ENCODE peak calls at places on chromosomes 12 and 14, in five cellular contexts. R is heart left ventricle, P is right lobe of liver, N is IMR-90, C is lower lobe of right lung. O is an unnamed sample. For H3K4me1, the result is how much of the 10 kb centered on the place peaks cover.

GRCh38 chr14:71050227-71050823 is 143.1 kb downstream of the PCNX1 start:
- DNase-seq in R (no peak), P (no peak), N (peak), C (no peak), O (no peak)

GRCh38 chr12:112419269-112420133 is 754 bp downstream of the PTPN11 start:
- DNase-seq in R (peak), P (peak), N (peak), C (peak), O (peak)

GRCh38 chr14:95509512-95509911 is 6.9 kb downstream of the SYNE3 start:
- DNase-seq in R (no peak), P (no peak), N (no peak), C (no peak), O (no peak)

GRCh38 chr12:123992118-123992825 is 19.3 kb downstream of the ZNF664 start:
- DNase-seq in R (no peak), P (no peak), N (no peak), C (no peak), O (no peak)

GRCh38 chr12:115060477-115061168 is 376.6 kb upstream of the TBX3 start:
- DNase-seq in R (no peak), P (no peak), N (no peak), C (no peak), O (peak)

GRCh38 chr14:20652996-20653975 is 11.8 kb upstream of the OR6S1 start:
- DNase-seq in R (no peak), P (no peak), N (peak), C (no peak), O (no peak)

GRCh38 chr12:117060236-117060926 is 38.8 kb downstream of the TESC start:
- DNase-seq in R (no peak), P (no peak), N (no peak), C (no peak), O (no peak)

GRCh38 chr12:62739266-62739831 is 195.6 kb downstream of the PPM1H start:
- DNase-seq in R (no peak), P (no peak), N (no peak), C (no peak), O (no peak)

GRCh38 chr12:63400746-63401145 is 249.7 kb upstream of the AVPR1A start:
- DNase-seq in R (no peak), P (no peak), N (peak), C (no peak), O (no peak)

GRCh38 chr12:63668028-63668799 is at the start of gene DPY19L2:
- DNase-seq in R (peak), P (peak), N (peak), C (peak), O (peak)

GRCh38 chr12:108346022-108346633 is 7.0 kb upstream of the CMKLR1 start:
- DNase-seq in R (no peak), P (no peak), N (no peak), C (no peak), O (no peak)

GRCh38 chr12:21248679-21249078 is 86.0 kb downstream of the SLCO1A2 start:
- DNase-seq in R (no peak), P (no peak), N (no peak), C (no peak), O (no peak)

GRCh38 chr12:3155710-3156386 is 78.7 kb downstream of the TSPAN9 start:
- DNase-seq in R (no peak), P (no peak), N (no peak), C (no peak), O (no peak)

GRCh38 chr12:88617352-88617751 is 37.1 kb upstream of the KITLG start:
- DNase-seq in R (no peak), P (no peak), N (no peak), C (no peak), O (no peak)

GRCh38 chr12:67270622-67271021 is 1.5 kb downstream of the CAND1 start:
- DNase-seq in R (no peak), P (no peak), N (no peak), C (no peak), O (no peak)

GRCh38 chr12:15049456-15050153 is 76.8 kb downstream of the PDE6H start:
- DNase-seq in R (no peak), P (no peak), N (no peak), C (no peak), O (no peak)

GRCh38 chr14:37140176-37140575 is 32.2 kb downstream of the SLC25A21 start:
- DNase-seq in R (no peak), P (no peak), N (no peak), C (no peak), O (no peak)

GRCh38 chr14:102264355-102264754 is 40.6 kb downstream of the MOK start:
- DNase-seq in R (no peak), P (no peak), N (no peak), C (no peak), O (no peak)

GRCh38 chr14:56555921-56556570 is 23.6 kb upstream of the TMEM260 start:
- DNase-seq in R (no peak), P (no peak), N (peak), C (no peak), O (no peak)

GRCh38 chr12:115771065-115771464 is 506.4 kb downstream of the MED13L start:
- DNase-seq in R (no peak), P (no peak), N (no peak), C (no peak), O (no peak)

GRCh38 chr12:109020136-109020535 is 732 bp downstream of the SVOP start:
- DNase-seq in R (no peak), P (no peak), N (no peak), C (no peak), O (no peak)

GRCh38 chr14:71321556-71322315 is 414.5 kb downstream of the PCNX1 start:
- DNase-seq in R (no peak), P (no peak), N (peak), C (no peak), O (no peak)

GRCh38 chr14:104118006-104118844 is 20.2 kb upstream of the KIF26A start:
- DNase-seq in R (peak), P (peak), N (no peak), C (no peak), O (peak)

GRCh38 chr12:123150804-123151678 is at the start of gene PITPNM2:
- DNase-seq in R (peak), P (peak), N (peak), C (peak), O (peak)

GRCh38 chr12:122836027-122836921 is 1.0 kb downstream of the HIP1R start:
- DNase-seq in R (no peak), P (peak), N (peak), C (peak), O (peak)

GRCh38 chr14:54329082-54329695 is 67.6 kb upstream of the CDKN3 start:
- DNase-seq in R (no peak), P (peak), N (peak), C (no peak), O (no peak)

GRCh38 chr14:42378880-42379279 is 772.2 kb downstream of the LRFN5 start:
- DNase-seq in R (no peak), P (no peak), N (no peak), C (no peak), O (no peak)
- H3K4me3 ChIP-seq in R (no peak), P (no peak), N (no peak), C (no peak), O (no peak)

GRCh38 chr14:45838597-45838996 is 585.6 kb upstream of the MIS18BP1 start:
- DNase-seq in R (no peak), P (no peak), N (no peak), C (no peak), O (no peak)
- TF ChIP-seq CTCF in R (no peak), P (no peak), N (peak), C (no peak), O (no peak)

GRCh38 chr12:11758838-11759509 is 109.5 kb downstream of the ETV6 start:
- DNase-seq in R (no peak), P (peak), N (peak), C (no peak), O (no peak)
- H3K4me1 ChIP-seq in R (half or more), P (under half), N (under half), C (under half), O (under half)

GRCh38 chr14:77088645-77089044 is 9.4 kb upstream of the CIPC start:
- DNase-seq in R (no peak), P (no peak), N (no peak), C (no peak), O (no peak)
- H3K4me3 ChIP-seq in R (no peak), P (no peak), N (no peak), C (no peak), O (no peak)

O was measured in mucosa of descending colon.